ENCODE peak calls at places on chromosomes 12 and 14, in eight cellular contexts. P, O, D, B, Y, C, Q and N are unnamed samples.

GRCh38 chr14:89176090-89176757 is 240.8 kb downstream of the FOXN3 start:
- DNase-seq in P (no peak), O (no peak), D (no peak), B (no peak), Y (no peak), C (no peak), Q (no peak), N (no peak)

GRCh38 chr12:10048531-10048930 is 18.0 kb downstream of the CLEC9A start:
- DNase-seq in P (no peak), O (no peak), D (no peak), B (no peak), Y (no peak), C (no peak), Q (no peak), N (no peak)

GRCh38 chr12:80777587-80777986 is 60.9 kb downstream of the MYF5 start:
- DNase-seq in P (no peak), O (no peak), D (no peak), B (no peak), Y (no peak), C (no peak), Q (peak), N (no peak)

GRCh38 chr12:6312529-6313325 is 2.2 kb downstream of the PLEKHG6 start:
- DNase-seq in P (peak), O (peak), D (no peak), B (peak), Y (no peak), C (no peak), Q (peak), N (no peak)

GRCh38 chr12:65613692-65614091 is 210.6 kb upstream of the HMGA2 start:
- DNase-seq in P (no peak), O (no peak), D (no peak), B (no peak), Y (no peak), C (no peak), Q (no peak), N (no peak)

GRCh38 chr12:107537464-107538119 is 148.0 kb upstream of the PWP1 start:
- DNase-seq in P (no peak), O (no peak), D (no peak), B (no peak), Y (no peak), C (no peak), Q (no peak), N (no peak)

GRCh38 chr12:106416273-106416672 is 58.7 kb downstream of the POLR3B start:
- DNase-seq in P (no peak), O (no peak), D (no peak), B (no peak), Y (no peak), C (no peak), Q (no peak), N (no peak)

GRCh38 chr14:104688755-104689619 is at the start of gene INF2:
- DNase-seq in P (peak), O (peak), D (peak), B (peak), Y (peak), C (peak), Q (peak), N (no peak)

GRCh38 chr12:78034025-78034424 is 203.3 kb downstream of the NAV3 start:
- DNase-seq in P (no peak), O (no peak), D (no peak), B (no peak), Y (no peak), C (no peak), Q (peak), N (no peak)

GRCh38 chr14:39430762-39431415 is 1.3 kb downstream of the FBXO33 start:
- DNase-seq in P (no peak), O (no peak), D (no peak), B (no peak), Y (no peak), C (no peak), Q (peak), N (no peak)

GRCh38 chr12:127667131-127667685 is 599.8 kb upstream of the TMEM132C start:
- DNase-seq in P (no peak), O (no peak), D (no peak), B (no peak), Y (no peak), C (no peak), Q (no peak), N (no peak)

GRCh38 chr12:43621262-43621661 is 69.3 kb upstream of the ADAMTS20 start:
- DNase-seq in P (no peak), O (no peak), D (no peak), B (no peak), Y (no peak), C (no peak), Q (no peak), N (no peak)

GRCh38 chr12:92396647-92397258 is 251.1 kb upstream of the BTG1 start:
- DNase-seq in P (no peak), O (no peak), D (no peak), B (no peak), Y (no peak), C (peak), Q (peak), N (no peak)

GRCh38 chr12:128693115-128693514 is 130.6 kb downstream of the SLC15A4 start:
- DNase-seq in P (no peak), O (no peak), D (no peak), B (no peak), Y (no peak), C (no peak), Q (no peak), N (no peak)

GRCh38 chr12:127957001-127957660 is 309.8 kb upstream of the TMEM132C start:
- DNase-seq in P (no peak), O (no peak), D (no peak), B (no peak), Y (no peak), C (no peak), Q (peak), N (no peak)

GRCh38 chr14:29741909-29742401 is 185.7 kb downstream of the PRKD1 start:
- DNase-seq in P (no peak), O (no peak), D (no peak), B (no peak), Y (no peak), C (no peak), Q (peak), N (no peak)

GRCh38 chr12:79424109-79424721 is 266.5 kb downstream of the PAWR start:
- DNase-seq in P (no peak), O (no peak), D (no peak), B (no peak), Y (no peak), C (peak), Q (peak), N (no peak)

GRCh38 chr12:49622501-49623141 is 740 bp upstream of the PRPF40B start:
- DNase-seq in P (no peak), O (peak), D (no peak), B (no peak), Y (no peak), C (peak), Q (peak), N (no peak)

GRCh38 chr12:3380200-3381020 is 110.6 kb upstream of the PRMT8 start:
- DNase-seq in P (no peak), O (no peak), D (no peak), B (no peak), Y (no peak), C (no peak), Q (peak), N (no peak)

GRCh38 chr12:56337753-56338221 is 897 bp upstream of the IL23A start:
- DNase-seq in P (no peak), O (no peak), D (no peak), B (no peak), Y (no peak), C (no peak), Q (peak), N (no peak)

GRCh38 chr12:118029166-118029565 is 12.7 kb downstream of the RFC5 start:
- DNase-seq in P (no peak), O (no peak), D (no peak), B (no peak), Y (no peak), C (no peak), Q (no peak), N (no peak)

GRCh38 chr14:63542231-63542999 is 762 bp downstream of the PPP2R5E start:
- DNase-seq in P (peak), O (peak), D (peak), B (peak), Y (peak), C (no peak), Q (peak), N (peak)

GRCh38 chr14:67623114-67623513 is 3.4 kb downstream of the ARG2 start:
- DNase-seq in P (no peak), O (no peak), D (no peak), B (no peak), Y (no peak), C (no peak), Q (peak), N (no peak)

GRCh38 chr12:13425766-13426165 is 229.2 kb downstream of the EMP1 start:
- DNase-seq in P (no peak), O (no peak), D (no peak), B (no peak), Y (no peak), C (no peak), Q (peak), N (no peak)

GRCh38 chr12:32983968-32984367 is 87.4 kb upstream of the PKP2 start:
- DNase-seq in P (no peak), O (no peak), D (no peak), B (no peak), Y (no peak), C (no peak), Q (no peak), N (no peak)

GRCh38 chr12:122886851-122887816 is 8.8 kb downstream of the VPS37B start:
- DNase-seq in P (no peak), O (no peak), D (no peak), B (no peak), Y (no peak), C (peak), Q (peak), N (no peak)

GRCh38 chr12:85057370-85057963 is 21.3 kb downstream of the LRRIQ1 start:
- DNase-seq in P (no peak), O (peak), D (no peak), B (peak), Y (no peak), C (peak), Q (peak), N (no peak)

GRCh38 chr12:9149372-9149771 is 33.7 kb upstream of the A2M start:
- DNase-seq in P (no peak), O (no peak), D (no peak), B (no peak), Y (no peak), C (no peak), Q (no peak), N (no peak)

GRCh38 chr12:113271853-113272561 is 50.7 kb downstream of the TPCN1 start:
- DNase-seq in P (peak), O (peak), D (peak), B (peak), Y (peak), C (no peak), Q (peak), N (peak)

GRCh38 chr14:61498303-61498702 is 176.9 kb downstream of the PRKCH start:
- DNase-seq in P (no peak), O (no peak), D (no peak), B (no peak), Y (no peak), C (no peak), Q (no peak), N (no peak)

GRCh38 chr12:77232045-77232444 is 166.7 kb upstream of the E2F7 start:
- DNase-seq in P (no peak), O (no peak), D (peak), B (no peak), Y (no peak), C (no peak), Q (peak), N (no peak)

GRCh38 chr14:33307691-33308369 is 369.2 kb downstream of the NPAS3 start:
- DNase-seq in P (no peak), O (no peak), D (peak), B (peak), Y (peak), C (no peak), Q (peak), N (peak)

GRCh38 chr14:74620497-74620921 is 8.5 kb upstream of the LTBP2 start:
- DNase-seq in P (no peak), O (no peak), D (no peak), B (no peak), Y (no peak), C (peak), Q (peak), N (no peak)

GRCh38 chr12:53217930-53218307 is 10.9 kb upstream of the ITGB7 start:
- DNase-seq in P (peak), O (peak), D (no peak), B (no peak), Y (no peak), C (no peak), Q (peak), N (no peak)

GRCh38 chr12:74885775-74886174 is 323.9 kb downstream of the KCNC2 start:
- DNase-seq in P (no peak), O (no peak), D (no peak), B (no peak), Y (no peak), C (no peak), Q (no peak), N (no peak)

GRCh38 chr12:12384601-12385321 is 27.9 kb downstream of the BORCS5 start:
- DNase-seq in P (no peak), O (peak), D (no peak), B (no peak), Y (no peak), C (no peak), Q (no peak), N (no peak)

GRCh38 chr12:69415471-69416275 is 54.5 kb upstream of the FRS2 start:
- DNase-seq in P (no peak), O (peak), D (peak), B (peak), Y (peak), C (peak), Q (peak), N (peak)

GRCh38 chr12:38056701-38057689 is 259.6 kb upstream of the ALG10B start:
- DNase-seq in P (no peak), O (no peak), D (no peak), B (no peak), Y (no peak), C (peak), Q (peak), N (no peak)

GRCh38 chr14:24311837-24312615 is 724 bp downstream of the LTB4R start:
- DNase-seq in P (no peak), O (no peak), D (no peak), B (no peak), Y (no peak), C (no peak), Q (peak), N (no peak)
- H3K27ac ChIP-seq in P (peak), O (peak), D (peak), B (peak), Y (peak), C (no peak), Q (no peak), N (peak)

GRCh38 chr12:96140110-96140509 is 54.1 kb upstream of the ELK3 start:
- DNase-seq in P (no peak), O (no peak), D (no peak), B (no peak), Y (no peak), C (no peak), Q (peak), N (no peak)

GRCh38 chr12:96143827-96144226 is 50.3 kb upstream of the ELK3 start:
- DNase-seq in P (no peak), O (no peak), D (no peak), B (no peak), Y (no peak), C (no peak), Q (no peak), N (no peak)

GRCh38 chr12:96146747-96147146 is 47.4 kb upstream of the ELK3 start:
- DNase-seq in P (no peak), O (no peak), D (no peak), B (no peak), Y (no peak), C (no peak), Q (no peak), N (no peak)

GRCh38 chr12:96141216-96141944 is 52.8 kb upstream of the ELK3 start:
- DNase-seq in P (no peak), O (no peak), D (no peak), B (no peak), Y (no peak), C (no peak), Q (peak), N (no peak)

DNA sequence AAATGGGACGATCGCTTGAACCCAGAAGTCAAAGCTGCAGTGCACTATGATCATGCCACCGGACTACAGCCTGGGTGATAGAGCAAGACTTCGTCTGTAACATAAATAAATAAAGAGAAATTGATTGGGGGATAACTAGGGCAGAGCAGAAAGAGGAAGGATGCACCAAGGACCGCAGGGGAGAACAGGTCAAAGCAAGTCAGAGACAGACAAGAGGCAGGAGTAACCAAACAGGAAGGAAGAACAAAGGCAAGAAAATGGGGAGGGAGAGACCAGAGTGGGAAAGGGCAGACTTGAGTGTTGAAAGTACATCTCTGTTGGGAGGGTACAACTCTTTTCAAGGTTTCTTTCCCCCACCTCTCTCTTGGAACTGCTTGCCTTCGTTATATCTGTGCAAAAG is 50.8 kb upstream of the ELK3 start:
- DNase-seq in P (no peak), O (no peak), D (no peak), B (no peak), Y (no peak), C (no peak), Q (no peak), N (no peak)
- H3K27ac ChIP-seq in P (no peak), O (no peak), D (no peak), B (no peak), Y (no peak), C (no peak), Q (no peak), N (no peak)

DNA sequence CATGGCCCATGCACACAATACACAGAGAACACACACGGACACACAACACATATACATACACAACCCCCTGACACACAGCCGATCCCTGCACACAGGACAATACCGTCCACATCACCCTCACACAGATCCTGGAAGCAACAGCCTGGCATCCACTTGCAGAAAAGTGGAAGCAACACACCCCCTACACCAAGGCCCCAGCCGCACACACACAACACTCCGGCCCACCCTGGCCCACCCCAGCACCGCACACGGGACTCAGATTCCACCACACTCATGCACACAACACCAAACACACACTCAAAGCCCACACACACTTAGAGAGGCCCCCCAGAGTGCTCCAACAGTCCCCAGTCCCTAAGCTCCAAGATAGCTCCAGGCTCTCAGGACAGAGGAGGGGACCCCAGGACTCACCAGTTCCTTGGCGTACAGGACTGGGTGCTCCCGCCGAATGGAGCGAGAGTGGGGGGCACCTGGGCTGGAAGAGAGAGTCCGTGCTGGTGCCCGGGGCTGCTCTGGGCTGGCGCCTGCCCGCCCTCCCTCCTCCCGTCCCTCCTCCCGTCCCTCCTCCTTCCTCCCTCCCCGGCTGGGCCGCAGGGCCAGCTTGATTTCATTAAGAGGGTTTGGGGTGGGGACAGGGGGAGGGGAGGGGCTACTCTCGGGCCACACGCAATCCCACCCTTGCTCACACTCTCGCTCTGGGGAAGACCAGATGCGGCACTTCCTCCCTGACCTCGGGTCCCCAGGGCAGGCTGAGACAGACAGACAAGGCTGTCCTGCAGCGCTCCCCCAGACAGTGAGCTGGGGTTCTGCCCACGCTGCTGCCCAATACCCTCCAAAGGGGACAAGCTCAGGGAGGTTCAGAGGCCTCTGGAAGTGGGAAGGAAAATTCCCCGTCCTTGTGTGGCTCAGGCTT is at the start of gene TMEM119:
- DNase-seq in P (no peak), O (peak), D (peak), B (no peak), Y (no peak), C (no peak), Q (peak), N (no peak)
- H3K27ac ChIP-seq in P (peak), O (peak), D (peak), B (no peak), Y (no peak), C (no peak), Q (no peak), N (peak)

DNA sequence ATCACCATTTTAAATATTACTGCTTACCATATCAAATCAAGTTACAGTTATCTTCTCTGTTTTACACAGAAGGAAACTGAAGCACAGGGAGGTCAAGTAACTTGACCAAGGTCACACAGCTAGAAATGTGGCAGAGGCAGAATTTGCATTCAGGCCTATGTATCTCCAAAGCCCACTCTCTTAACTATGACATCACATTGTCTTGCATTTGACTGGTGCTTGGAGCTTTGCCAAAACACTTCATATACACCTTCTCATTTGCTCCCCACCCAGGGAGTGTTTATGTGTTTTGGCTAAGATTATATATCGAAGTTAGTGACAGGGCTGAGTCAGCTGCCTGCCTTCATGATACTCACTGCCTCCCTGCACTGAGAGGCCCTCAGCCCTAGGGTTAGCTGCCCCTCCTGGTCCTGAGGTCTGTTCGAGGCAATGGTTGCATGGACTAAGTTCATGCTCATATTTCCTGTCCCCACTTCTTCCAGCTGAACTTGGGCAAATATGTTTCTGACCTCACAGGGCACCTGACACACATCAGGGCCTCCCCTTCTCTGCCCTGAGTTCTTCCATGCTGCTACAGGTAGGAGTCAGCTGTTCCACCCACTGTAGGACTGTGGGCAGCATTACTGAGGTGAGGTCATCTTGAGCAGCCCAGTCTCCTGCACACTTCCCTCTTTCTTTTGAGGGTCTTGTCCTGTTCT is 1.8 kb downstream of the GALNT6 start:
- DNase-seq in P (no peak), O (peak), D (no peak), B (no peak), Y (peak), C (no peak), Q (peak), N (no peak)
- H3K27ac ChIP-seq in P (no peak), O (no peak), D (no peak), B (no peak), Y (no peak), C (no peak), Q (peak), N (peak)

GRCh38 chr12:52215587-52216031 is 17.4 kb upstream of the KRT7 start:
- DNase-seq in P (peak), O (no peak), D (no peak), B (peak), Y (peak), C (peak), Q (no peak), N (no peak)
- H3K27ac ChIP-seq in P (peak), O (no peak), D (no peak), B (peak), Y (no peak), C (peak), Q (no peak), N (no peak)